ENCODE peak calls at places on chromosomes 12 and 14, in nine cellular contexts. A is activated T-cell treated with anti-CD3 and anti-CD28 coated beads, Interleukin-2, amount 50 U/mL, for 48 hours; Y is fibroblast of mammary gland; K is endodermal cell; B is AG08396; H is Right ventricle myocardium inferior; V is upper lobe of left lung; E is RCC 7860; G is myocyte. R is an unnamed sample.

GRCh38 chr14:30988509-30988908 is 36.9 kb upstream of the AP4S1 start:
- DNase-seq in B (peak; percentile 12), K (no peak), V (no peak), A (no peak), E (no peak), Y (peak; percentile 20), H (no peak), G (peak; percentile 13), R (no peak)

GRCh38 chr14:96629558-96630222 is 127.5 kb downstream of the PAPOLA start:
- DNase-seq in G (no peak), Y (no peak), H (no peak), B (no peak), E (no peak), A (no peak), K (peak; percentile 17), V (no peak), R (peak; percentile 3)

GRCh38 chr12:13148532-13148847 is 45.0 kb upstream of the GSG1 start:
- DNase-seq in Y (no peak), H (no peak), K (no peak), G (no peak), B (no peak), A (no peak), E (no peak), V (no peak), R (no peak)

GRCh38 chr14:36747411-36748184 is 85.9 kb downstream of the PAX9 start:
- DNase-seq in A (no peak), B (peak; percentile 27), H (no peak), G (peak; percentile 55), E (no peak), K (peak; percentile 60), Y (peak; percentile 8), V (no peak), R (peak; percentile 5)

GRCh38 chr12:11861155-11861863 is 209.4 kb upstream of the BCL2L14 start:
- DNase-seq in H (peak; percentile 18), K (peak; percentile 84), G (no peak), V (no peak), B (no peak), E (no peak), A (no peak), Y (no peak), R (peak; percentile 36)

GRCh38 chr12:117579939-117580717 is 218.7 kb upstream of the NOS1 start:
- DNase-seq in A (no peak), K (no peak), H (no peak), Y (no peak), G (no peak), V (no peak), B (no peak), E (no peak), R (no peak)

GRCh38 chr12:3964404-3964803 is 91.2 kb upstream of the PARP11 start:
- DNase-seq in G (peak; percentile 36), H (no peak), K (peak; percentile 92), V (no peak), A (peak; percentile 42), B (no peak), Y (peak; percentile 10), E (no peak), R (peak; percentile 24)

GRCh38 chr12:52232233-52232915 is 669 bp upstream of the KRT7 start:
- DNase-seq in A (no peak), K (no peak), H (no peak), V (peak; percentile 29), B (no peak), Y (no peak), E (no peak), G (no peak), R (peak; percentile 17)

GRCh38 chr12:51005671-51006070 is 20.5 kb downstream of the SLC11A2 start:
- DNase-seq in B (no peak), G (no peak), V (peak; percentile 38), H (no peak), Y (no peak), K (peak; percentile 59), E (no peak), A (no peak), R (no peak)

GRCh38 chr14:55298423-55298822 is 27.2 kb downstream of the FBXO34 start:
- DNase-seq in B (no peak), H (no peak), Y (no peak), E (no peak), V (peak; percentile 40), K (no peak), G (no peak), A (no peak), R (no peak)

GRCh38 chr12:112283541-112283940 is 98.7 kb downstream of the HECTD4 start:
- DNase-seq in G (peak; percentile 74), E (no peak), B (no peak), Y (no peak), A (no peak), K (no peak), H (no peak), V (no peak), R (no peak)

GRCh38 chr14:51726166-51726899 is 74.6 kb downstream of the FRMD6 start:
- DNase-seq in V (no peak), G (no peak), K (no peak), E (no peak), Y (peak; percentile 60), A (no peak), H (no peak), B (peak; percentile 24), R (no peak)

GRCh38 chr12:76032043-76032981 is 736 bp upstream of the PHLDA1 start:
- DNase-seq in Y (peak; percentile 71), V (peak; percentile 44), A (peak; percentile 75), K (peak; percentile 89), G (peak; percentile 78), E (peak; percentile 60), H (peak; percentile 79), B (peak; percentile 64), R (peak; percentile 15)

GRCh38 chr12:77062846-77063461 is 2.4 kb downstream of the E2F7 start:
- DNase-seq in H (no peak), E (peak; percentile 85), B (peak; percentile 76), K (no peak), G (peak; percentile 48), V (no peak), Y (no peak), A (no peak), R (no peak)

R was measured in SK-N-SH.